ENCODE peak calls at places on chromosomes 2 and 18, in seven cellular contexts. One of them, this sample, is unnamed.

GRCh38 chr18:32684940-32685339 is 87.9 kb downstream of the KLHL14 start:
- DNase-seq in activated effector memory CD4-positive, alpha-beta T cell treated with anti-CD3 and anti-CD28 coated beads, Interleukin-2, amount 50 U/mL, for 16 hours: no peak
- DNase-seq in KG1: no peak
- DNase-seq in A172: no peak
- DNase-seq in mucosa of descending colon: no peak
- DNase-seq in substantia nigra: no peak
- DNase-seq in GM13977: no peak
- DNase-seq in this sample: no peak

GRCh38 chr2:172168917-172169346 is 66.2 kb upstream of the DLX2 start:
- DNase-seq in GM13977: no peak
- DNase-seq in A172: no peak
- DNase-seq in substantia nigra: no peak
- DNase-seq in activated effector memory CD4-positive, alpha-beta T cell treated with anti-CD3 and anti-CD28 coated beads, Interleukin-2, amount 50 U/mL, for 16 hours: no peak
- DNase-seq in mucosa of descending colon: no peak
- DNase-seq in KG1: no peak
- DNase-seq in this sample: no peak

GRCh38 chr2:169983506-169983905 is 156.3 kb downstream of the UBR3 start:
- DNase-seq in GM13977: no peak
- DNase-seq in activated effector memory CD4-positive, alpha-beta T cell treated with anti-CD3 and anti-CD28 coated beads, Interleukin-2, amount 50 U/mL, for 16 hours: no peak
- DNase-seq in substantia nigra: peak; percentile 3
- DNase-seq in mucosa of descending colon: no peak
- DNase-seq in A172: no peak
- DNase-seq in KG1: no peak
- DNase-seq in this sample: no peak

GRCh38 chr2:168196764-168197180 is 50.6 kb downstream of the STK39 start:
- DNase-seq in mucosa of descending colon: no peak
- DNase-seq in GM13977: no peak
- DNase-seq in KG1: no peak
- DNase-seq in substantia nigra: no peak
- DNase-seq in A172: no peak
- DNase-seq in activated effector memory CD4-positive, alpha-beta T cell treated with anti-CD3 and anti-CD28 coated beads, Interleukin-2, amount 50 U/mL, for 16 hours: no peak
- DNase-seq in this sample: no peak

GRCh38 chr2:107303964-107304363 is 418.0 kb upstream of the ST6GAL2 start:
- DNase-seq in GM13977: no peak
- DNase-seq in KG1: no peak
- DNase-seq in activated effector memory CD4-positive, alpha-beta T cell treated with anti-CD3 and anti-CD28 coated beads, Interleukin-2, amount 50 U/mL, for 16 hours: no peak
- DNase-seq in A172: peak; percentile 30
- DNase-seq in mucosa of descending colon: no peak
- DNase-seq in substantia nigra: no peak
- DNase-seq in this sample: no peak

GRCh38 chr2:50547521-50547920 is 484.4 kb downstream of the NRXN1 start:
- DNase-seq in GM13977: no peak
- DNase-seq in A172: no peak
- DNase-seq in substantia nigra: no peak
- DNase-seq in activated effector memory CD4-positive, alpha-beta T cell treated with anti-CD3 and anti-CD28 coated beads, Interleukin-2, amount 50 U/mL, for 16 hours: no peak
- DNase-seq in mucosa of descending colon: no peak
- DNase-seq in KG1: no peak
- DNase-seq in this sample: no peak

GRCh38 chr2:109285244-109285651 is 156.2 kb downstream of the SH3RF3 start:
- DNase-seq in mucosa of descending colon: no peak
- DNase-seq in A172: peak; percentile 76
- DNase-seq in GM13977: no peak
- DNase-seq in activated effector memory CD4-positive, alpha-beta T cell treated with anti-CD3 and anti-CD28 coated beads, Interleukin-2, amount 50 U/mL, for 16 hours: no peak
- DNase-seq in KG1: no peak
- DNase-seq in substantia nigra: no peak
- DNase-seq in this sample: no peak

GRCh38 chr2:60926751-60927568 is 45.6 kb downstream of the REL start:
- DNase-seq in GM13977: no peak
- DNase-seq in KG1: peak; percentile 19
- DNase-seq in mucosa of descending colon: no peak
- DNase-seq in A172: no peak
- DNase-seq in activated effector memory CD4-positive, alpha-beta T cell treated with anti-CD3 and anti-CD28 coated beads, Interleukin-2, amount 50 U/mL, for 16 hours: no peak
- DNase-seq in substantia nigra: no peak
- DNase-seq in this sample: no peak

GRCh38 chr2:152497481-152498052 is 162.6 kb downstream of the FMNL2 start:
- DNase-seq in A172: peak; percentile 90
- DNase-seq in substantia nigra: no peak
- DNase-seq in mucosa of descending colon: no peak
- DNase-seq in activated effector memory CD4-positive, alpha-beta T cell treated with anti-CD3 and anti-CD28 coated beads, Interleukin-2, amount 50 U/mL, for 16 hours: no peak
- DNase-seq in GM13977: peak; percentile 25
- DNase-seq in KG1: no peak
- DNase-seq in this sample: no peak

GRCh38 chr2:217793566-217794132 is 209.1 kb downstream of the TNS1 start:
- DNase-seq in mucosa of descending colon: no peak
- DNase-seq in KG1: no peak
- DNase-seq in A172: no peak
- DNase-seq in substantia nigra: no peak
- DNase-seq in GM13977: no peak
- DNase-seq in activated effector memory CD4-positive, alpha-beta T cell treated with anti-CD3 and anti-CD28 coated beads, Interleukin-2, amount 50 U/mL, for 16 hours: no peak
- DNase-seq in this sample: peak; percentile 23

GRCh38 chr18:76394780-76395476 is 100.1 kb downstream of the ZNF516 start:
- DNase-seq in mucosa of descending colon: no peak
- DNase-seq in GM13977: no peak
- DNase-seq in activated effector memory CD4-positive, alpha-beta T cell treated with anti-CD3 and anti-CD28 coated beads, Interleukin-2, amount 50 U/mL, for 16 hours: peak; percentile 27
- DNase-seq in substantia nigra: no peak
- DNase-seq in A172: no peak
- DNase-seq in KG1: no peak
- DNase-seq in this sample: no peak

GRCh38 chr2:127422631-127423475 is 4.6 kb downstream of the PROC start:
- DNase-seq in activated effector memory CD4-positive, alpha-beta T cell treated with anti-CD3 and anti-CD28 coated beads, Interleukin-2, amount 50 U/mL, for 16 hours: no peak
- DNase-seq in KG1: no peak
- DNase-seq in mucosa of descending colon: peak; percentile 63
- DNase-seq in A172: no peak
- DNase-seq in substantia nigra: no peak
- DNase-seq in GM13977: peak; percentile 49
- DNase-seq in this sample: no peak

GRCh38 chr2:29074401-29074800 is at the start of gene PCARE:
- DNase-seq in GM13977: no peak
- DNase-seq in activated effector memory CD4-positive, alpha-beta T cell treated with anti-CD3 and anti-CD28 coated beads, Interleukin-2, amount 50 U/mL, for 16 hours: no peak
- DNase-seq in KG1: no peak
- DNase-seq in mucosa of descending colon: no peak
- DNase-seq in A172: no peak
- DNase-seq in substantia nigra: no peak
- DNase-seq in this sample: no peak

GRCh38 chr2:63735931-63736820 is 105.5 kb upstream of the UGP2 start:
- DNase-seq in A172: no peak
- DNase-seq in substantia nigra: no peak
- DNase-seq in GM13977: no peak
- DNase-seq in mucosa of descending colon: no peak
- DNase-seq in activated effector memory CD4-positive, alpha-beta T cell treated with anti-CD3 and anti-CD28 coated beads, Interleukin-2, amount 50 U/mL, for 16 hours: no peak
- DNase-seq in KG1: no peak
- DNase-seq in this sample: no peak

GRCh38 chr2:231709636-231709980 is 1.3 kb downstream of the PTMA start:
- DNase-seq in substantia nigra: peak; percentile 44
- DNase-seq in GM13977: no peak
- DNase-seq in A172: no peak
- DNase-seq in activated effector memory CD4-positive, alpha-beta T cell treated with anti-CD3 and anti-CD28 coated beads, Interleukin-2, amount 50 U/mL, for 16 hours: peak; percentile 82
- DNase-seq in KG1: no peak
- DNase-seq in mucosa of descending colon: peak; percentile 79
- DNase-seq in this sample: no peak

GRCh38 chr2:101818531-101819451 is 121.3 kb downstream of the MAP4K4 start:
- DNase-seq in A172: no peak
- DNase-seq in GM13977: no peak
- DNase-seq in mucosa of descending colon: no peak
- DNase-seq in substantia nigra: peak; percentile 40
- DNase-seq in KG1: no peak
- DNase-seq in activated effector memory CD4-positive, alpha-beta T cell treated with anti-CD3 and anti-CD28 coated beads, Interleukin-2, amount 50 U/mL, for 16 hours: no peak
- DNase-seq in this sample: no peak

GRCh38 chr2:232142049-232142448 is 180.5 kb downstream of the DIS3L2 start:
- DNase-seq in KG1: no peak
- DNase-seq in A172: peak; percentile 46
- DNase-seq in activated effector memory CD4-positive, alpha-beta T cell treated with anti-CD3 and anti-CD28 coated beads, Interleukin-2, amount 50 U/mL, for 16 hours: no peak
- DNase-seq in substantia nigra: peak; percentile 17
- DNase-seq in GM13977: peak; percentile 34
- DNase-seq in mucosa of descending colon: no peak
- DNase-seq in this sample: no peak

GRCh38 chr2:237669628-237670351 is 42.4 kb downstream of the LRRFIP1 start:
- DNase-seq in mucosa of descending colon: peak; percentile 69
- DNase-seq in GM13977: peak; percentile 71
- DNase-seq in KG1: no peak
- DNase-seq in substantia nigra: no peak
- DNase-seq in activated effector memory CD4-positive, alpha-beta T cell treated with anti-CD3 and anti-CD28 coated beads, Interleukin-2, amount 50 U/mL, for 16 hours: no peak
- DNase-seq in A172: peak; percentile 86
- DNase-seq in this sample: no peak

GRCh38 chr2:198639580-198639979 is 818.2 kb downstream of the SATB2 start:
- DNase-seq in activated effector memory CD4-positive, alpha-beta T cell treated with anti-CD3 and anti-CD28 coated beads, Interleukin-2, amount 50 U/mL, for 16 hours: no peak
- DNase-seq in GM13977: no peak
- DNase-seq in mucosa of descending colon: no peak
- DNase-seq in KG1: no peak
- DNase-seq in A172: no peak
- DNase-seq in substantia nigra: no peak
- DNase-seq in this sample: no peak

GRCh38 chr2:152648336-152648735 is 68.9 kb downstream of the PRPF40A start:
- DNase-seq in mucosa of descending colon: no peak
- DNase-seq in GM13977: no peak
- DNase-seq in A172: no peak
- DNase-seq in substantia nigra: no peak
- DNase-seq in activated effector memory CD4-positive, alpha-beta T cell treated with anti-CD3 and anti-CD28 coated beads, Interleukin-2, amount 50 U/mL, for 16 hours: no peak
- DNase-seq in KG1: no peak
- DNase-seq in this sample: no peak

GRCh38 chr2:9675369-9676351 is 44.9 kb upstream of the YWHAQ start:
- DNase-seq in substantia nigra: no peak
- DNase-seq in activated effector memory CD4-positive, alpha-beta T cell treated with anti-CD3 and anti-CD28 coated beads, Interleukin-2, amount 50 U/mL, for 16 hours: no peak
- DNase-seq in KG1: no peak
- DNase-seq in mucosa of descending colon: no peak
- DNase-seq in GM13977: no peak
- DNase-seq in A172: peak; percentile 97
- DNase-seq in this sample: no peak

GRCh38 chr18:12765127-12765526 is 62.3 kb downstream of the PSMG2 start:
- DNase-seq in GM13977: no peak
- DNase-seq in mucosa of descending colon: no peak
- DNase-seq in substantia nigra: no peak
- DNase-seq in activated effector memory CD4-positive, alpha-beta T cell treated with anti-CD3 and anti-CD28 coated beads, Interleukin-2, amount 50 U/mL, for 16 hours: no peak
- DNase-seq in A172: no peak
- DNase-seq in KG1: no peak
- DNase-seq in this sample: no peak

GRCh38 chr18:46622999-46623398 is 34.0 kb downstream of the LOXHD1 start:
- DNase-seq in activated effector memory CD4-positive, alpha-beta T cell treated with anti-CD3 and anti-CD28 coated beads, Interleukin-2, amount 50 U/mL, for 16 hours: no peak
- DNase-seq in mucosa of descending colon: no peak
- DNase-seq in KG1: peak; percentile 46
- DNase-seq in A172: no peak
- DNase-seq in GM13977: no peak
- DNase-seq in substantia nigra: no peak
- DNase-seq in this sample: peak; percentile 38

GRCh38 chr2:32330136-32330535 is 26.7 kb upstream of the BIRC6 start:
- DNase-seq in mucosa of descending colon: no peak
- DNase-seq in A172: no peak
- DNase-seq in KG1: no peak
- DNase-seq in GM13977: no peak
- DNase-seq in substantia nigra: no peak
- DNase-seq in activated effector memory CD4-positive, alpha-beta T cell treated with anti-CD3 and anti-CD28 coated beads, Interleukin-2, amount 50 U/mL, for 16 hours: no peak
- DNase-seq in this sample: no peak

GRCh38 chr2:202494300-202494699 is 118.2 kb downstream of the BMPR2 start:
- DNase-seq in activated effector memory CD4-positive, alpha-beta T cell treated with anti-CD3 and anti-CD28 coated beads, Interleukin-2, amount 50 U/mL, for 16 hours: no peak
- DNase-seq in GM13977: no peak
- DNase-seq in A172: no peak
- DNase-seq in KG1: no peak
- DNase-seq in substantia nigra: peak; percentile 14
- DNase-seq in mucosa of descending colon: no peak
- DNase-seq in this sample: no peak

GRCh38 chr2:70514612-70515055 is 39.0 kb downstream of the TGFA start:
- DNase-seq in mucosa of descending colon: peak; percentile 94
- DNase-seq in KG1: no peak
- DNase-seq in activated effector memory CD4-positive, alpha-beta T cell treated with anti-CD3 and anti-CD28 coated beads, Interleukin-2, amount 50 U/mL, for 16 hours: no peak
- DNase-seq in GM13977: no peak
- DNase-seq in A172: no peak
- DNase-seq in substantia nigra: no peak
- DNase-seq in this sample: no peak

GRCh38 chr2:124560592-124561112 is 535.6 kb downstream of the CNTNAP5 start:
- DNase-seq in substantia nigra: no peak
- DNase-seq in activated effector memory CD4-positive, alpha-beta T cell treated with anti-CD3 and anti-CD28 coated beads, Interleukin-2, amount 50 U/mL, for 16 hours: no peak
- DNase-seq in KG1: no peak
- DNase-seq in A172: no peak
- DNase-seq in GM13977: no peak
- DNase-seq in mucosa of descending colon: no peak
- DNase-seq in this sample: no peak

GRCh38 chr2:162506706-162507105 is 162.8 kb downstream of the GCA start:
- DNase-seq in A172: no peak
- DNase-seq in GM13977: no peak
- DNase-seq in KG1: no peak
- DNase-seq in substantia nigra: no peak
- DNase-seq in mucosa of descending colon: no peak
- DNase-seq in activated effector memory CD4-positive, alpha-beta T cell treated with anti-CD3 and anti-CD28 coated beads, Interleukin-2, amount 50 U/mL, for 16 hours: no peak
- DNase-seq in this sample: no peak

GRCh38 chr2:197306691-197307030 is 3.9 kb downstream of the ANKRD44 start:
- DNase-seq in A172: peak; percentile 42
- DNase-seq in substantia nigra: peak; percentile 56
- DNase-seq in mucosa of descending colon: peak; percentile 50
- DNase-seq in GM13977: no peak
- DNase-seq in activated effector memory CD4-positive, alpha-beta T cell treated with anti-CD3 and anti-CD28 coated beads, Interleukin-2, amount 50 U/mL, for 16 hours: peak; percentile 74
- DNase-seq in KG1: no peak
- DNase-seq in this sample: no peak

This sample was measured in stimulated activated effector memory CD8-positive, alpha-beta T cell treated with anti-CD3 and anti-CD28 coated beads, Interleukin-12 subunit alpha, Interleukin-12 subunit beta, amount 100 ng/mL, for 72 hours.